ENCODE peak calls at places on chromosomes 12 and 14, in six cellular contexts. U is right atrium auricular region; B is stomach; M is AG10803; R is naive thymus-derived CD4-positive, alpha-beta T cell; W is A549. Q is an unnamed sample.

GRCh38 chr12:9106610-9107541 is 8.8 kb downstream of the A2M start:
- DNase-seq in U (no peak), B (no peak), M (no peak), R (no peak), W (no peak), Q (no peak)

GRCh38 chr12:50103767-50104321 is at the start of gene GPD1:
- DNase-seq in U (no peak), B (peak), M (peak), R (peak), W (no peak), Q (peak)

GRCh38 chr14:54169254-54169924 is 212.8 kb upstream of the BMP4 start:
- DNase-seq in U (no peak), B (no peak), M (no peak), R (no peak), W (no peak), Q (no peak)

GRCh38 chr14:55015006-55015405 is 11.9 kb downstream of the WDHD1 start:
- DNase-seq in U (no peak), B (no peak), M (no peak), R (no peak), W (no peak), Q (no peak)

GRCh38 chr14:99781091-99781490 is 12.1 kb upstream of the EML1 start:
- DNase-seq in U (no peak), B (no peak), M (no peak), R (no peak), W (no peak), Q (no peak)

GRCh38 chr14:64464695-64465094 is 604 bp upstream of the AKAP5 start:
- DNase-seq in U (no peak), B (no peak), M (no peak), R (no peak), W (no peak), Q (peak)

GRCh38 chr12:96354326-96354725 is 45.9 kb downstream of the CDK17 start:
- DNase-seq in U (no peak), B (no peak), M (no peak), R (no peak), W (no peak), Q (no peak)

GRCh38 chr12:130161261-130162231 is 718 bp upstream of the FZD10 start:
- DNase-seq in U (no peak), B (no peak), M (no peak), R (no peak), W (no peak), Q (no peak)

GRCh38 chr14:99030436-99030835 is 241.6 kb downstream of the BCL11B start:
- DNase-seq in U (no peak), B (no peak), M (no peak), R (no peak), W (no peak), Q (no peak)

GRCh38 chr14:21505009-21505553 is 6.1 kb downstream of the METTL3 start:
- DNase-seq in U (no peak), B (no peak), M (no peak), R (no peak), W (no peak), Q (no peak)

GRCh38 chr12:95942106-95942531 is 295 bp downstream of the CCDC38 start:
- DNase-seq in U (no peak), B (no peak), M (no peak), R (no peak), W (peak), Q (peak)

GRCh38 chr12:20701106-20701505 is 6.0 kb downstream of the SLCO1C1 start:
- DNase-seq in U (no peak), B (no peak), M (no peak), R (no peak), W (no peak), Q (no peak)

GRCh38 chr12:45704968-45705367 is 24.5 kb upstream of the ARID2 start:
- DNase-seq in U (no peak), B (no peak), M (no peak), R (no peak), W (no peak), Q (no peak)

GRCh38 chr12:47821346-47821706 is 1.6 kb upstream of the HDAC7 start:
- DNase-seq in U (no peak), B (no peak), M (peak), R (no peak), W (no peak), Q (no peak)

GRCh38 chr12:11650697-11651281 is 1.3 kb downstream of the ETV6 start:
- DNase-seq in U (no peak), B (no peak), M (peak), R (peak), W (peak), Q (peak)

GRCh38 chr14:73591690-73592448 is at the start of gene ACOT4:
- DNase-seq in U (no peak), B (peak), M (peak), R (peak), W (peak), Q (peak)

GRCh38 chr14:29741909-29742401 is 185.7 kb downstream of the PRKD1 start:
- DNase-seq in U (no peak), B (no peak), M (peak), R (no peak), W (no peak), Q (no peak)

GRCh38 chr14:58898655-58899316 is 261.0 kb downstream of the DACT1 start:
- DNase-seq in U (no peak), B (no peak), M (peak), R (no peak), W (no peak), Q (no peak)

GRCh38 chr14:54114941-54115340 is 158.3 kb upstream of the BMP4 start:
- DNase-seq in U (no peak), B (no peak), M (no peak), R (no peak), W (no peak), Q (no peak)

GRCh38 chr12:117218149-117218548 is 27.9 kb upstream of the FBXO21 start:
- DNase-seq in U (no peak), B (no peak), M (no peak), R (no peak), W (no peak), Q (no peak)

GRCh38 chr12:14886271-14886670 is 617 bp upstream of the MGP start:
- DNase-seq in U (no peak), B (no peak), M (no peak), R (no peak), W (no peak), Q (no peak)

GRCh38 chr12:111645433-111645832 is 40.3 kb downstream of the BRAP start:
- DNase-seq in U (no peak), B (no peak), M (no peak), R (no peak), W (no peak), Q (no peak)

GRCh38 chr12:20475542-20475941 is 107.2 kb downstream of the PDE3A start:
- DNase-seq in U (no peak), B (no peak), M (no peak), R (no peak), W (no peak), Q (peak)

GRCh38 chr12:111776836-111777344 is 10.2 kb downstream of the ALDH2 start:
- DNase-seq in U (no peak), B (no peak), M (no peak), R (no peak), W (no peak), Q (no peak)

GRCh38 chr14:100824156-100824555 is 1.8 kb upstream of the MEG3 start:
- DNase-seq in U (peak), B (no peak), M (peak), R (no peak), W (no peak), Q (no peak)

GRCh38 chr14:50225974-50226297 is 5.4 kb downstream of the SOS2 start:
- DNase-seq in U (no peak), B (no peak), M (no peak), R (no peak), W (no peak), Q (peak)
- H3K4me3 ChIP-seq in U (no peak), B (no peak), M (no peak), R (no peak), W (no peak), Q (no peak)

GRCh38 chr12:91181053-91181452 is 1.6 kb downstream of the DCN start:
- DNase-seq in U (no peak), B (no peak), M (peak), R (no peak), W (no peak), Q (peak)
- H3K4me3 ChIP-seq in U (peak), B (peak), M (peak), R (no peak), W (no peak), Q (no peak)

GRCh38 chr14:96747006-96747405 is 50.2 kb upstream of the VRK1 start:
- DNase-seq in U (no peak), B (no peak), M (no peak), R (no peak), W (no peak), Q (no peak)

GRCh38 chr14:96747608-96748007 is 49.6 kb upstream of the VRK1 start:
- DNase-seq in U (no peak), B (no peak), M (no peak), R (no peak), W (no peak), Q (no peak)

GRCh38 chr14:96745500-96746051 is 51.6 kb upstream of the VRK1 start:
- DNase-seq in U (no peak), B (no peak), M (no peak), R (no peak), W (no peak), Q (no peak)

GRCh38 chr14:96746101-96746500 is 51.1 kb upstream of the VRK1 start:
- DNase-seq in U (no peak), B (no peak), M (no peak), R (no peak), W (no peak), Q (no peak)

GRCh38 chr14:96748371-96748770 is 48.8 kb upstream of the VRK1 start:
- DNase-seq in U (no peak), B (no peak), M (no peak), R (no peak), W (no peak), Q (peak)
- H3K4me3 ChIP-seq in U (no peak), B (no peak), M (no peak), R (no peak), W (no peak), Q (no peak)

GRCh38 chr12:109822416-109822815 is 10.8 kb downstream of the TRPV4 start:
- DNase-seq in U (no peak), B (no peak), M (no peak), R (no peak), W (no peak), Q (no peak)
- H3K4me3 ChIP-seq in U (no peak), B (no peak), M (no peak), R (no peak), W (no peak), Q (no peak)

GRCh38 chr12:132953163-132953425 is 3.0 kb downstream of the ZNF605 start:
- DNase-seq in U (no peak), B (no peak), M (no peak), R (no peak), W (no peak), Q (no peak)

GRCh38 chr12:132952371-132953162 is 3.5 kb downstream of the ZNF605 start:
- DNase-seq in U (no peak), B (no peak), M (no peak), R (no peak), W (no peak), Q (no peak)

GRCh38 chr12:132949936-132950837 is 5.9 kb downstream of the ZNF605 start:
- DNase-seq in U (no peak), B (no peak), M (no peak), R (no peak), W (no peak), Q (no peak)

GRCh38 chr12:132951649-132952048 is 4.5 kb downstream of the ZNF605 start:
- DNase-seq in U (no peak), B (no peak), M (no peak), R (no peak), W (no peak), Q (no peak)

GRCh38 chr12:132950844-132951535 is 5.1 kb downstream of the ZNF605 start:
- DNase-seq in U (no peak), B (no peak), M (no peak), R (no peak), W (no peak), Q (no peak)
- H3K4me3 ChIP-seq in U (no peak), B (no peak), M (no peak), R (no peak), W (no peak), Q (no peak)

GRCh38 chr14:36512585-36513003 is 7.4 kb downstream of the NKX2-1 start:
- DNase-seq in U (no peak), B (no peak), M (no peak), R (no peak), W (no peak), Q (no peak)
- H3K4me3 ChIP-seq in U (no peak), B (no peak), M (no peak), R (no peak), W (no peak), Q (no peak)

Q was measured in small intestine.